ENCODE peak calls at places on chromosomes 2 and 18, in seven cellular contexts. S, D, F, Q, T, N and G are unnamed samples.

GRCh38 chr2:158740127-158740526 is 55.0 kb upstream of the DAPL1 start:
- DNase-seq in N (no peak), Q (no peak), S (no peak), F (no peak), T (no peak), D (no peak), G (no peak)

GRCh38 chr2:105344704-105345345 is 7.5 kb downstream of the C2orf49 start:
- DNase-seq in F (no peak), D (no peak), S (no peak), Q (no peak), T (no peak), N (no peak), G (no peak)

GRCh38 chr2:28583899-28584553 is 88.2 kb downstream of the PLB1 start:
- DNase-seq in F (peak; percentile 82), N (peak; percentile 85), S (peak; percentile 75), D (no peak), Q (no peak), T (peak; percentile 93), G (peak; percentile 59)

GRCh38 chr2:36605273-36605672 is 7.3 kb upstream of the FEZ2 start:
- DNase-seq in F (no peak), D (no peak), Q (no peak), T (no peak), S (no peak), N (no peak), G (no peak)

GRCh38 chr18:76126327-76126726 is 368.7 kb downstream of the ZNF516 start:
- DNase-seq in S (no peak), F (no peak), T (no peak), N (no peak), D (no peak), Q (no peak), G (no peak)

GRCh38 chr18:36298113-36298701 is 694 bp downstream of the FHOD3 start:
- DNase-seq in T (peak; percentile 69), F (no peak), N (no peak), S (no peak), Q (peak; percentile 39), D (peak; percentile 23), G (no peak)

GRCh38 chr2:237227190-237227988 is 141.7 kb downstream of the COPS8 start:
- DNase-seq in D (no peak), Q (no peak), F (peak; percentile 85), T (no peak), S (peak; percentile 82), N (no peak), G (no peak)

GRCh38 chr2:72289283-72289682 is 141.6 kb upstream of the CYP26B1 start:
- DNase-seq in N (no peak), F (no peak), D (no peak), T (no peak), Q (no peak), S (peak; percentile 29), G (no peak)

GRCh38 chr18:10431680-10432079 is 22.8 kb upstream of the APCDD1 start:
- DNase-seq in Q (no peak), T (no peak), D (no peak), S (no peak), N (no peak), F (no peak), G (no peak)

GRCh38 chr2:55105456-55105855 is 55.2 kb upstream of the RTN4 start:
- DNase-seq in D (no peak), S (no peak), N (no peak), T (no peak), Q (no peak), F (no peak), G (no peak)

GRCh38 chr2:70508711-70509462 is 44.7 kb downstream of the TGFA start:
- DNase-seq in S (no peak), D (no peak), Q (no peak), F (no peak), N (no peak), T (no peak), G (no peak)

GRCh38 chr2:210617732-210618330 is 61.4 kb downstream of the CPS1 start:
- DNase-seq in N (no peak), D (peak; percentile 16), S (no peak), Q (no peak), F (no peak), T (no peak), G (peak; percentile 36)

GRCh38 chr2:27042985-27043634 is 8.4 kb upstream of the AGBL5 start:
- DNase-seq in F (no peak), T (no peak), S (no peak), N (no peak), Q (no peak), D (no peak), G (no peak)

GRCh38 chr2:106129592-106129991 is 64.5 kb downstream of the UXS1 start:
- DNase-seq in F (no peak), T (no peak), N (no peak), Q (no peak), S (no peak), D (no peak), G (no peak)

GRCh38 chr2:15663802-15664201 is 72.1 kb downstream of the DDX1 start:
- DNase-seq in N (no peak), T (no peak), D (no peak), S (no peak), F (no peak), Q (no peak), G (no peak)

GRCh38 chr2:15664273-15665066 is 72.8 kb downstream of the DDX1 start:
- DNase-seq in S (no peak), N (no peak), F (no peak), Q (no peak), T (no peak), D (no peak), G (no peak)

GRCh38 chr2:15666776-15667578 is 75.3 kb downstream of the DDX1 start:
- DNase-seq in D (no peak), S (no peak), N (no peak), Q (no peak), T (peak; percentile 28), F (no peak), G (no peak)

GRCh38 chr2:15665943-15666460 is 74.3 kb downstream of the DDX1 start:
- DNase-seq in Q (no peak), N (no peak), D (no peak), F (no peak), S (no peak), T (peak; percentile 34), G (no peak)

DNA sequence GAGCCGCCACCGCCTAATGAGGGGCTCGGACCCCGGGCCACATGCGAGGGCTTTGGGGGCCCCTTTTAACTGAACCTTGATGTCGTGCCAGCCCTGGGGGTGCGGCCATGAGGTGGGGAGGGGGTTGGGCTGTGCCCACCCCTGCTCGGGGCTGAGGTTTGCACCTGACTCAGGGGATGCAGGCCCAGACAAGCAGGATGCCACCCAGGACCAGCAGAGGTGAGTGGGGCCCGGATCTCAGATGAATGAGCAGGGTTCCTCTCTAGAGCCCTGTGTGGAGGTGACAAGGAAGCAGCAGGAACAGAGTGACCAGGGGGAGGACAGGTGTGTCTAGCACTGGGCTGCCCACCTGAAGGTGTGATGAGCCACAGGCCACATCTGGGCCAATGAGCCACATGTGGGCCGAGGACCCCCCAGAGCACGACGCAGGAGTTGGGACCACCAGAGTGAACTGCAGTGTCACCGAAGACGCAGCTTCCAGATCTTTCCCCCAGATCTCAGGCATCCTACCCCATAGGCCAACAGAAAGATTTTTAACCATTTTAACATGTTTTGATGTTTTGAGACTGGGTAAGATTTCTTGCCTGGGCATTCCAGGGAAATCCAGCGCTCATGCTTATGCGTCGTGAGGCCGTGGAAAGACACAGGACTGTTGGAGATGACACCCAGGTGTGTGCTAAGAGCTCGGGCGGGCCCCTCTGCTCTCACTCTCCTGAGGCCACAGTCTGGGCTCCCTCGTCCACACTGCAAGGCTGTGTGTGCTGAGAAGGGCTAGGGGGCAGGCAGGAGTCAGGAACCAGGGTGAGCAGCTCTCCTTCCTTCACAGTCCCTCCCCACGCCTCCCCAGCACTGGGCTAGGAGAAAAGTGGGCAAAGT is 73.6 kb downstream of the DDX1 start:
- DNase-seq in T (peak; percentile 58), N (no peak), S (no peak), Q (no peak), F (no peak), D (no peak), G (no peak)
- TF ChIP-seq CTCF in T (no peak), N (no peak), S (no peak), Q (no peak), F (no peak), D (no peak), G (no peak)

GRCh38 chr2:62811086-62811485 is 105.6 kb downstream of the EHBP1 start:
- DNase-seq in S (no peak), F (no peak), Q (no peak), T (no peak), D (no peak), N (no peak), G (no peak)

GRCh38 chr2:62811972-62812371 is 106.5 kb downstream of the EHBP1 start:
- DNase-seq in F (no peak), D (no peak), N (no peak), T (no peak), S (no peak), Q (no peak), G (no peak)

GRCh38 chr2:62817348-62817747 is 111.8 kb downstream of the EHBP1 start:
- DNase-seq in N (no peak), S (no peak), F (no peak), D (no peak), T (no peak), Q (no peak), G (no peak)

GRCh38 chr2:62814132-62814531 is 108.6 kb downstream of the EHBP1 start:
- DNase-seq in F (peak; percentile 24), S (no peak), D (no peak), Q (no peak), T (no peak), N (no peak), G (peak; percentile 4)

GRCh38 chr2:62812921-62813825 is 107.7 kb downstream of the EHBP1 start:
- DNase-seq in D (no peak), F (no peak), S (no peak), T (no peak), N (no peak), Q (no peak), G (no peak)
- TF ChIP-seq CTCF in D (no peak), F (no peak), S (no peak), T (no peak), N (no peak), Q (no peak), G (no peak)

DNA sequence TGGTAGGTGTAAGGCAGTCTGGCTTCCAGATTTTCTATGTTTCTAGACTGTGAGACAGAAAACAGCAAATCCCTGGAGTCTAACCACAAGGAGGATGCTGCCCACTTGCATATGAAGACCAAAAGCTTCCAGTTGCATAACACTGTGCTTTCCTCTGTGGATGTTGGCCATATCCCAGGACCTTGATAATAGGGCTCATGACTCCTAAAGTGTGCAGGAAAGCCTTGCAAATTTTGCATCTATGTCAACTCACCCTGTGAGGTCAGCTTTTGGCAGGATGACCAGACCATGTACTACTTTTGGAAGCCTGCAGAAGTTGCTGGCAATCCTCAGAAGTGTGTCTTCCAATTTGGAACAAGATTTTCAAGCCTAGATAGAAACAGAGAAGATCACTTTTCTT is 85.6 kb upstream of the RAB27B start:
- DNase-seq in N (peak; percentile 54), S (peak; percentile 93), T (no peak), Q (no peak), F (peak; percentile 87), D (no peak), G (peak; percentile 84)
- TF ChIP-seq CTCF in N (no peak), S (peak; percentile 24), T (no peak), Q (no peak), F (peak; percentile 21), D (no peak), G (no peak)

GRCh38 chr2:86105969-86106945 is at the start of gene PTCD3:
- DNase-seq in S (peak; percentile 81), N (peak; percentile 96), D (peak; percentile 92), T (peak; percentile 96), Q (peak; percentile 78), F (peak; percentile 81), G (peak; percentile 85)
- TF ChIP-seq CTCF in S (no peak), N (no peak), D (no peak), T (no peak), Q (no peak), F (no peak), G (no peak)